ENCODE peak calls at places on chromosomes 13 and 19, in seven cellular contexts. S is left cardiac atrium; T is endothelial cell; F is breast epithelium; L is tibial nerve; Z is caudate nucleus; C is CD8-positive, alpha-beta memory T cell. A is an unnamed sample.

GRCh38 chr19:35063940-35064818 is 22.7 kb downstream of the HPN start:
- DNase-seq in S (no peak), T (no peak), F (no peak), L (no peak), Z (no peak), C (no peak), A (no peak)

GRCh38 chr13:99041788-99042187 is 63.9 kb upstream of the DOCK9 start:
- DNase-seq in S (no peak), T (no peak), F (no peak), L (no peak), Z (peak; percentile 40), C (no peak), A (no peak)

GRCh38 chr13:50693755-50694154 is 149.7 kb downstream of the DLEU7 start:
- DNase-seq in S (peak; percentile 51), T (no peak), F (no peak), L (no peak), Z (no peak), C (no peak), A (no peak)

GRCh38 chr13:114151565-114152284 is 19.3 kb upstream of the RASA3 start:
- DNase-seq in S (no peak), T (no peak), F (no peak), L (no peak), Z (no peak), C (no peak), A (no peak)

GRCh38 chr19:55189424-55189823 is 9.3 kb upstream of the SYT5 start:
- DNase-seq in S (peak; percentile 50), T (no peak), F (no peak), L (no peak), Z (peak; percentile 61), C (no peak), A (peak; percentile 94)

GRCh38 chr13:24161010-24161775 is 673 bp downstream of the SPATA13 start:
- DNase-seq in S (no peak), T (peak; percentile 34), F (peak; percentile 60), L (no peak), Z (peak; percentile 39), C (peak; percentile 24), A (peak; percentile 59)

GRCh38 chr19:7848779-7849457 is 18.9 kb downstream of the EVI5L start:
- DNase-seq in S (no peak), T (no peak), F (no peak), L (no peak), Z (peak; percentile 44), C (no peak), A (no peak)

GRCh38 chr19:48274938-48275337 is 5.1 kb downstream of the ZNF114 start:
- DNase-seq in S (no peak), T (no peak), F (no peak), L (no peak), Z (no peak), C (no peak), A (no peak)

GRCh38 chr19:3687774-3688706 is 12.2 kb downstream of the PIP5K1C start:
- DNase-seq in S (no peak), T (no peak), F (peak; percentile 78), L (no peak), Z (no peak), C (peak; percentile 13), A (no peak)

GRCh38 chr13:111080642-111081041 is 34.5 kb upstream of the ARHGEF7 start:
- DNase-seq in S (no peak), T (no peak), F (no peak), L (no peak), Z (no peak), C (no peak), A (no peak)

GRCh38 chr19:39943586-39943985 is 9.2 kb upstream of the FCGBP start:
- DNase-seq in S (no peak), T (no peak), F (no peak), L (no peak), Z (no peak), C (no peak), A (no peak)

A was measured in posterior cingulate gyrus.